ENCODE peak calls at places on chromosomes 1 and 21, in five cellular contexts. I is T-cell, O is HuH-7, T is renal cortical epithelial cell, Z is NCI-H748 treated with DMSO at 0.1 percent for 48 hours. P is an unnamed sample.

GRCh38 chr1:187185389-187185788 is 356.6 kb downstream of the PLA2G4A start:
- DNase-seq in I (no peak), Z (no peak), T (no peak), O (no peak), P (no peak)

GRCh38 chr1:78560811-78561210 is 59.4 kb upstream of the IFI44L start:
- DNase-seq in T (no peak), O (no peak), I (no peak), Z (no peak), P (no peak)

GRCh38 chr1:162179121-162179520 is 109.6 kb downstream of the NOS1AP start:
- DNase-seq in Z (no peak), O (no peak), I (no peak), T (no peak), P (no peak)

GRCh38 chr1:100350787-100351094 is 1.6 kb upstream of the CDC14A start:
- DNase-seq in T (no peak), O (no peak), I (no peak), Z (no peak), P (peak)

GRCh38 chr1:223140551-223140950 is 2.5 kb downstream of the TLR5 start:
- DNase-seq in O (no peak), I (no peak), Z (no peak), T (no peak), P (peak)

GRCh38 chr1:234851450-234852438 is 241.8 kb upstream of the IRF2BP2 start:
- DNase-seq in Z (no peak), I (no peak), O (no peak), T (peak), P (peak)

GRCh38 chr1:21220815-21221214 is 44.1 kb upstream of the EIF4G3 start:
- DNase-seq in O (no peak), T (no peak), Z (no peak), I (no peak), P (no peak)

GRCh38 chr21:39314155-39315027 is 959 bp upstream of the BRWD1 start:
- DNase-seq in I (peak), T (peak), Z (peak), O (peak), P (peak)

GRCh38 chr1:45107782-45108181 is 95.7 kb downstream of the UROD start:
- DNase-seq in I (no peak), O (no peak), T (no peak), Z (no peak), P (no peak)

GRCh38 chr1:199931666-199932377 is 95.7 kb upstream of the NR5A2 start:
- DNase-seq in I (no peak), O (no peak), T (no peak), Z (no peak), P (no peak)

GRCh38 chr1:220884109-220884980 is 5.1 kb downstream of the HLX start:
- DNase-seq in O (no peak), T (no peak), I (no peak), Z (no peak), P (no peak)

GRCh38 chr1:154329551-154330131 is 4.3 kb downstream of the ATP8B2 start:
- DNase-seq in T (no peak), O (no peak), Z (no peak), I (no peak), P (peak)

GRCh38 chr21:23936224-23936623 is 1671.1 kb downstream of the MRPL39 start:
- DNase-seq in O (peak), T (no peak), I (no peak), Z (peak), P (peak)

GRCh38 chr1:9200441-9200840 is 34.1 kb upstream of the H6PD start:
- DNase-seq in Z (no peak), T (peak), I (no peak), O (no peak), P (peak)

GRCh38 chr1:153926405-153926804 is 3.6 kb upstream of the GATAD2B start:
- DNase-seq in T (no peak), O (no peak), Z (no peak), I (no peak), P (no peak)

GRCh38 chr1:95730986-95731385 is 497.0 kb downstream of the RWDD3 start:
- DNase-seq in I (no peak), Z (no peak), T (no peak), O (no peak), P (no peak)

GRCh38 chr21:43328591-43329360 is 98.2 kb downstream of the SIK1 start:
- DNase-seq in Z (no peak), T (no peak), I (no peak), O (no peak), P (no peak)

GRCh38 chr21:31873275-31873695 is 465 bp downstream of the HUNK start:
- DNase-seq in T (no peak), Z (peak), O (peak), I (no peak), P (peak)

GRCh38 chr1:38671221-38671620 is 188.4 kb downstream of the RRAGC start:
- DNase-seq in T (no peak), I (no peak), O (no peak), Z (peak), P (no peak)

GRCh38 chr1:218496561-218496960 is 151.4 kb downstream of the TGFB2 start:
- DNase-seq in O (no peak), I (no peak), Z (no peak), T (peak), P (peak)